ENCODE peak calls at places on chromosome 1, in seven cellular contexts. X is astrocyte, B is IMR-90, G is fibroblast of lung, D is neuronal stem cell, Q is H9, P is hepatocyte. F is an unnamed sample.
A peak's percentile ranks its signal among the peaks of the same experiment; 100 is the strongest.

GRCh38 chr1:205015241-205015640 is 27.8 kb upstream of the CNTN2 start:
- DNase-seq in D (no peak), Q (no peak), P (no peak), X (no peak), G (no peak), B (no peak), F (no peak)

GRCh38 chr1:54977938-54978337 is 2.5 kb upstream of the TMEM61 start:
- DNase-seq in D (no peak), Q (no peak), G (no peak), P (no peak), X (no peak), B (no peak), F (no peak)

GRCh38 chr1:183164963-183165362 is 21.1 kb upstream of the LAMC2 start:
- DNase-seq in P (no peak), G (no peak), D (no peak), X (peak; percentile 36), Q (no peak), B (no peak), F (no peak)

GRCh38 chr1:156258859-156259258 is 11.0 kb upstream of the PAQR6 start:
- DNase-seq in Q (no peak), D (no peak), X (no peak), B (no peak), P (no peak), G (no peak), F (no peak)

GRCh38 chr1:58515794-58516401 is 30.6 kb downstream of the OMA1 start:
- DNase-seq in Q (no peak), B (peak; percentile 85), D (peak; percentile 50), G (peak; percentile 91), P (peak; percentile 79), X (peak; percentile 63), F (peak; percentile 86)

GRCh38 chr1:242524571-242525359 is at the start of gene PLD5:
- DNase-seq in X (no peak), B (no peak), D (peak; percentile 35), Q (peak; percentile 62), P (peak; percentile 46), G (peak; percentile 1), F (no peak)

GRCh38 chr1:149936992-149937705 is 470 bp upstream of the MTMR11 start:
- DNase-seq in G (peak; percentile 51), P (peak; percentile 80), D (no peak), B (peak; percentile 58), Q (peak; percentile 72), X (peak; percentile 75), F (peak; percentile 49)

GRCh38 chr1:151946366-151946764 is 37.1 kb upstream of the THEM4 start:
- DNase-seq in X (peak; percentile 34), B (no peak), D (no peak), G (no peak), Q (no peak), P (no peak), F (no peak)

GRCh38 chr1:92931691-92932090 is 29.6 kb downstream of the DIPK1A start:
- DNase-seq in X (no peak), D (no peak), Q (no peak), G (no peak), B (no peak), P (no peak), F (no peak)

GRCh38 chr1:100080331-100080730 is 52.4 kb downstream of the SASS6 start:
- DNase-seq in P (no peak), B (no peak), D (no peak), G (no peak), X (no peak), Q (no peak), F (no peak)

GRCh38 chr1:200510228-200510623 is 100.4 kb upstream of the ZNF281 start:
- DNase-seq in Q (peak; percentile 76), G (peak; percentile 92), P (peak; percentile 90), X (peak; percentile 49), B (peak; percentile 88), D (peak; percentile 84), F (peak; percentile 92)

GRCh38 chr1:63877021-63877767 is 103.4 kb downstream of the ROR1 start:
- DNase-seq in P (no peak), X (peak; percentile 50), G (no peak), D (no peak), Q (no peak), B (no peak), F (no peak)

GRCh38 chr1:117178756-117179155 is 32.0 kb downstream of the VTCN1 start:
- DNase-seq in D (no peak), G (no peak), Q (no peak), B (no peak), X (no peak), P (no peak), F (no peak)

GRCh38 chr1:48851638-48852037 is 74.9 kb upstream of the BEND5 start:
- DNase-seq in B (no peak), G (no peak), Q (no peak), X (peak; percentile 28), D (no peak), P (no peak), F (no peak)

GRCh38 chr1:18580676-18581419 is 49.8 kb upstream of the PAX7 start:
- DNase-seq in P (no peak), X (no peak), Q (no peak), G (no peak), D (no peak), B (no peak), F (no peak)

GRCh38 chr1:215603319-215603718 is 36.2 kb downstream of the KCTD3 start:
- DNase-seq in P (no peak), G (peak; percentile 40), Q (no peak), X (no peak), D (no peak), B (peak; percentile 52), F (no peak)

GRCh38 chr1:46288485-46289133 is 14.8 kb downstream of the LRRC41 start:
- DNase-seq in D (no peak), Q (no peak), B (peak; percentile 77), G (no peak), P (no peak), X (peak; percentile 57), F (no peak)

GRCh38 chr1:21940492-21940891 is 3.4 kb upstream of the HSPG2 start:
- DNase-seq in G (no peak), B (no peak), Q (no peak), D (no peak), P (no peak), X (no peak), F (no peak)

GRCh38 chr1:21939650-21940374 is 2.7 kb upstream of the HSPG2 start:
- DNase-seq in X (peak; percentile 97), B (peak; percentile 98), G (peak; percentile 87), D (no peak), Q (no peak), P (peak; percentile 92), F (no peak)

GRCh38 chr1:21937034-21937371 is at the start of gene HSPG2:
- DNase-seq in D (no peak), P (no peak), B (no peak), X (no peak), G (no peak), Q (no peak), F (no peak)

GRCh38 chr1:21937372-21938121 is 437 bp upstream of the HSPG2 start:
- DNase-seq in P (peak; percentile 96), G (peak; percentile 79), X (peak; percentile 63), D (peak; percentile 84), Q (peak; percentile 84), B (peak; percentile 78), F (peak; percentile 68)

DNA sequence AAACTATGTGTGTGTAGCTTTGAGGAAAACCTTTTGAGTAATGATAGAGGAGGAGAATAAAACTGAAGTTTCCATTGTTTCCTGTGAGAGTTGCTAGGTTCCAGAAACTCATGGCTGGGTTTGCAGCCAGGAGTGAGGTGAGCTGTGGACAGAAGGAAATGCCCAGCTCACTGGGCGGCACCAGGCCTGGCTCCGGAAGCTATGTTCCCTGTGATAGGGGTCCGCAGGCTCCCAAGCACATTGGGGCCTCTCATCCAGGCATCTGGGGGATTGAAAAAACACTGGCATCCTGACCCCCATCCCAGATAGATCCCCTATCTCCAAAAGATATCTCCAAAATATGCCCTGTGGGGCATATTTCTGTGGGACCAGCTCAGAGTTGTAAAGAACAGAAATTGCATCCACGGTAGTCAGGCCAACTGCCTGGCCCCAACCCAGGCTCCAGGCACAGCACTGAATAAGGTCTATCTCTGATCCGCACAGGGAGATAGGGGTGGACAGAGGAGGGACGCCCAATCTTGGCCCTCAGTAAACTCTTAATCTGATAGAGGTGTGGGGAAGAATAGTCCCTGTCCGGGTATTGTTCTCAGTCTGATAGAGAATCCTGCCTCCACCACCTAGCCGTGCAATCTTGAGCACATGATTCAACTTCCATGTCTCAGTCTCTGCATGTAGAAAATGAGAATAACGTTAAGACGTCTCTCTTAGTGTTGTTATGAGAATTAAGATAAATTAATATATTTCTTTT is 1.9 kb upstream of the HSPG2 start:
- DNase-seq in G (no peak), Q (no peak), X (peak; percentile 47), P (no peak), B (no peak), D (no peak), F (no peak)
- H2AFZ ChIP-seq in G (no peak overlapping the region), Q (no peak overlapping the region), X (peak overlapping the region; percentile 42), P (no peak overlapping the region), B (peak overlapping the region; percentile 61), D (peak overlapping the region; percentile 45), F (no peak overlapping the region)

GRCh38 chr1:198158766-198159589 is 2.2 kb downstream of the NEK7 start:
- DNase-seq in X (peak; percentile 82), D (peak; percentile 86), G (peak; percentile 91), Q (peak; percentile 92), P (peak; percentile 95), B (peak; percentile 88), F (peak; percentile 96)
- H2AFZ ChIP-seq in X (peak overlapping the region; percentile 48), D (peak overlapping the region; percentile 87), G (peak overlapping the region; percentile 81), Q (peak overlapping the region; percentile 51), P (peak overlapping the region; percentile 55), B (peak overlapping the region; percentile 90), F (peak overlapping the region; percentile 44)

GRCh38 chr1:34887593-34887992 is 28.0 kb upstream of the SMIM12 start:
- DNase-seq in Q (no peak), D (no peak), X (no peak), B (no peak), G (no peak), P (no peak), F (no peak)
- H2AFZ ChIP-seq in Q (no peak overlapping the region), D (no peak overlapping the region), X (no peak overlapping the region), B (no peak overlapping the region), G (no peak overlapping the region), P (no peak overlapping the region), F (no peak overlapping the region)

DNA sequence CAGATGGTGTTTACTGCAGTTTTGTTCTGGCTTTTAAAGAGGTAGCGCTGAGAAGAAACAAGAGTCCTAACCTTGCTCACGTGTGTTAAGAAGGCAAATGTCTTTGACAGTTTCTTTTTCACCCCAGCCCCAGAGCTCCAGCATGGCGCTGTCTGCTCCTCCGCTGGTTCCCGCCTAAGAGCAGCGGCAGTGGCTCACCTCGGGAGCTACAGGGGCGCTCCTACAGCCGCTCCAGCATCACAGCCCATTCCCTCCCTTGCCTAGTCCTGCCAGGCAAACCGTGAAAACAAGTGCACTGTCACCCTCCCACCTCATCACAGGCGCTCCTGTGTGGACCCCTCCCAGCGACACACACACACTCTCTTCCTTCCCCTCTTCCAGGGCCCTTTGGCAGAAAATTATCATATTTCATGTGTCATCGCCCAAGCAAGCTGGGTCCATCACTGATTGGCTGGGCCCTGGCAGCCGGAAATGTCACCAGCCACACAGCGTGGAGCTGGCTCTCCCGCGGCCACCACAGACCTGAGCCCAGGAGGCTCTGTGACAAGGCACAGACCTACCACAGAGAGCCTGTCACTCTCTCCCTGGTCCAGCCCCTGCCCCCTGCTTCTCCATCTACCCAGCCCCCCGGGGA is 1.2 kb upstream of the HIVEP3 start:
- DNase-seq in G (peak; percentile 18), X (peak; percentile 44), P (peak; percentile 37), D (no peak), Q (peak; percentile 81), B (peak; percentile 26), F (peak; percentile 69)
- H2AFZ ChIP-seq in G (no peak overlapping the region), X (peak overlapping the region; percentile 64), P (peak overlapping the region; percentile 33), D (peak overlapping the region; percentile 84), Q (no peak overlapping the region), B (peak overlapping the region; percentile 89), F (no peak overlapping the region)

F was measured in Karpas-422.